ENCODE peak calls at places on chromosomes 5 and 9, in five cellular contexts. G is B cell, B is mammary epithelial cell, P is fibroblast of the aortic adventitia, Y is type B pancreatic cell. F is an unnamed sample.

GRCh38 chr5:150190503-150190973 is 676 bp downstream of the SLC6A7 start:
- DNase-seq in Y (no peak), P (no peak), G (no peak), B (no peak), F (no peak)

GRCh38 chr9:71223953-71224538 is 102.6 kb upstream of the TRPM3 start:
- DNase-seq in P (peak; percentile 17), G (no peak), Y (no peak), B (no peak), F (no peak)

GRCh38 chr5:66861402-66861801 is 265.2 kb downstream of the MAST4 start:
- DNase-seq in B (no peak), Y (no peak), G (no peak), P (no peak), F (no peak)

GRCh38 chr9:76426807-76427419 is 32.1 kb upstream of the GCNT1 start:
- DNase-seq in P (no peak), B (no peak), Y (no peak), G (no peak), F (no peak)

GRCh38 chr9:134564431-134565170 is 77.0 kb upstream of the COL5A1 start:
- DNase-seq in P (peak; percentile 80), G (no peak), Y (no peak), B (no peak), F (no peak)

GRCh38 chr5:75156585-75156984 is 80.1 kb downstream of the ANKRD31 start:
- DNase-seq in G (no peak), B (peak; percentile 19), Y (no peak), P (peak; percentile 6), F (no peak)

GRCh38 chr9:108535526-108535925 is 320.3 kb downstream of the ACTL7B start:
- DNase-seq in Y (no peak), P (no peak), G (peak; percentile 6), B (no peak), F (peak; percentile 28)

GRCh38 chr5:38926121-38926520 is 80.3 kb downstream of the OSMR start:
- DNase-seq in G (no peak), B (no peak), P (no peak), Y (no peak), F (no peak)

GRCh38 chr9:94139672-94140417 is 55.6 kb downstream of the PTPDC1 start:
- DNase-seq in Y (peak; percentile 59), P (peak; percentile 98), B (peak; percentile 84), G (no peak), F (no peak)

GRCh38 chr9:137974746-137975526 is 97.4 kb downstream of the CACNA1B start:
- DNase-seq in P (no peak), B (no peak), Y (peak; percentile 59), G (no peak), F (no peak)

GRCh38 chr5:11422342-11422741 is 481.9 kb downstream of the CTNND2 start:
- DNase-seq in B (no peak), P (no peak), G (no peak), Y (no peak), F (no peak)

GRCh38 chr9:4297795-4298254 is 2.0 kb downstream of the GLIS3 start:
- DNase-seq in Y (peak; percentile 71), B (peak; percentile 59), P (peak; percentile 71), G (peak; percentile 5), F (peak; percentile 67)

GRCh38 chr9:135060461-135061116 is 26.9 kb upstream of the OLFM1 start:
- DNase-seq in Y (no peak), P (no peak), G (no peak), B (no peak), F (no peak)

GRCh38 chr9:127878001-127878651 is 651 bp upstream of the AK1 start:
- DNase-seq in P (no peak), G (no peak), B (no peak), Y (no peak), F (no peak)

GRCh38 chr5:134763221-134763620 is 4.6 kb downstream of the DDX46 start:
- DNase-seq in B (no peak), Y (no peak), P (no peak), G (no peak), F (no peak)

GRCh38 chr5:117561531-117561930 is 986.9 kb upstream of the SEMA6A start:
- DNase-seq in P (no peak), G (no peak), Y (no peak), B (no peak), F (no peak)

GRCh38 chr5:95682891-95683290 is at the start of gene SPATA9:
- DNase-seq in Y (no peak), B (no peak), G (no peak), P (no peak), F (no peak)

GRCh38 chr5:33275391-33275790 is 165.4 kb upstream of the TARS1 start:
- DNase-seq in B (no peak), Y (no peak), G (no peak), P (no peak), F (no peak)

GRCh38 chr9:94922098-94922607 is 195.7 kb downstream of the AOPEP start:
- DNase-seq in Y (no peak), B (peak; percentile 69), P (peak; percentile 98), G (no peak), F (no peak)

GRCh38 chr9:134553061-134553891 is 88.3 kb upstream of the COL5A1 start:
- DNase-seq in B (no peak), G (no peak), P (no peak), Y (no peak), F (no peak)

GRCh38 chr5:38060354-38060753 is 198.0 kb upstream of the EGFLAM start:
- DNase-seq in Y (no peak), G (no peak), P (peak; percentile 35), B (no peak), F (no peak)

GRCh38 chr9:114364123-114364522 is 23.7 kb downstream of the AKNA start:
- DNase-seq in G (no peak), B (peak; percentile 90), Y (no peak), P (peak; percentile 61), F (no peak)

GRCh38 chr5:180234271-180234670 is 25.3 kb upstream of the RASGEF1C start:
- DNase-seq in G (no peak), Y (no peak), B (no peak), P (no peak), F (no peak)

GRCh38 chr9:136007276-136007675 is 46.1 kb upstream of the UBAC1 start:
- DNase-seq in G (no peak), P (no peak), Y (no peak), B (no peak), F (no peak)

GRCh38 chr5:2755371-2755715 is 3.9 kb upstream of the IRX2 start:
- DNase-seq in P (no peak), B (peak; percentile 12), Y (no peak), G (no peak), F (no peak)

GRCh38 chr5:131275996-131276535 is 12.2 kb downstream of the CDC42SE2 start:
- DNase-seq in G (peak; percentile 19), B (no peak), P (no peak), Y (no peak), F (no peak)

GRCh38 chr5:64784451-64785025 is 15.8 kb downstream of the CWC27 start:
- DNase-seq in P (peak; percentile 91), G (peak; percentile 81), Y (peak; percentile 70), B (peak; percentile 55), F (peak; percentile 12)
- TF ChIP-seq CTCF in P (peak; percentile 74), G (peak; percentile 98), Y (peak; percentile 95), B (peak; percentile 81), F (peak; percentile 85)

DNA sequence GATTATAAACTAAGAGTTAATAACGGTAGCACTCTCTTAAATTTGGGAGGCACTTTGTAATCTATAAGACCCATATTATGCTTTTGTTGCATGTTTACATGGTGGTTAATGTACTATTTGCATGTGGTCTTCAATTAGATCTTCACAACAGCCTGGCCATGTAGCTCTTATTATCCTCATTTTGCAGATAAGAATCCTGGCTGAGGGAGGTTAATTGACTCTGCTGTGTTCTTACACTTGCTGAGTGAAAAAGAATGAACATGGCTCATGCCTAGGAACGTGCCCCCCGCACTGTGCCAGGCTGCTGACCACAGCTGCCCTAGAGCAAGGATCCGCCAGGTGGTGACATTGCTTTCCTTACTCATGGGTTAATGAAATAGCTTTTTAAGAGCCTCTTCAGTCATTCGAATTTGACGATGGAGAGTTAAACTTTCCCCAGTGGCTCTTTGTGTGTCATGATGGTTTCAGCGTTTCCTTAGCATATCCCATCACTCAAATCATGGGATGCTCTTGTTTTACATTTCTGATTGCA is 97.9 kb downstream of the CDH6 start:
- DNase-seq in Y (no peak), B (no peak), P (no peak), G (no peak), F (no peak)
- TF ChIP-seq CTCF in Y (no peak), B (peak; percentile 18), P (no peak), G (no peak), F (no peak)

GRCh38 chr9:91803970-91804752 is 145.9 kb downstream of the ROR2 start:
- DNase-seq in B (no peak), Y (no peak), G (no peak), P (no peak), F (no peak)
- TF ChIP-seq CTCF in B (no peak), Y (no peak), G (no peak), P (no peak), F (no peak)

GRCh38 chr5:173554038-173554955 is 62.2 kb downstream of the BOD1 start:
- DNase-seq in Y (no peak), G (no peak), B (no peak), P (peak; percentile 43), F (no peak)
- TF ChIP-seq CTCF in Y (no peak), G (no peak), B (no peak), P (no peak), F (no peak)

GRCh38 chr5:126848253-126848652 is 71.3 kb downstream of the LMNB1 start:
- DNase-seq in Y (no peak), B (no peak), G (no peak), P (no peak), F (no peak)
- TF ChIP-seq CTCF in Y (no peak), B (no peak), G (no peak), P (no peak), F (no peak)

GRCh38 chr9:120569556-120569955 is 10.4 kb downstream of the CDK5RAP2 start:
- DNase-seq in B (no peak), Y (no peak), G (no peak), P (no peak), F (no peak)
- TF ChIP-seq CTCF in B (no peak), Y (no peak), G (no peak), P (no peak), F (no peak)

GRCh38 chr9:21815643-21816042 is 13.2 kb downstream of the MTAP start:
- DNase-seq in G (no peak), Y (no peak), B (no peak), P (no peak), F (no peak)
- TF ChIP-seq CTCF in G (no peak), Y (no peak), B (no peak), P (no peak), F (no peak)

GRCh38 chr9:27945386-27945785 is 372.1 kb upstream of the C9orf72 start:
- DNase-seq in G (no peak), Y (no peak), P (no peak), B (peak; percentile 57), F (no peak)
- TF ChIP-seq CTCF in G (no peak), Y (no peak), P (no peak), B (no peak), F (no peak)

GRCh38 chr9:21395778-21396717 is 10.8 kb upstream of the IFNA2 start:
- DNase-seq in Y (peak; percentile 74), G (peak; percentile 71), P (peak; percentile 23), B (no peak), F (peak; percentile 41)

DNA sequence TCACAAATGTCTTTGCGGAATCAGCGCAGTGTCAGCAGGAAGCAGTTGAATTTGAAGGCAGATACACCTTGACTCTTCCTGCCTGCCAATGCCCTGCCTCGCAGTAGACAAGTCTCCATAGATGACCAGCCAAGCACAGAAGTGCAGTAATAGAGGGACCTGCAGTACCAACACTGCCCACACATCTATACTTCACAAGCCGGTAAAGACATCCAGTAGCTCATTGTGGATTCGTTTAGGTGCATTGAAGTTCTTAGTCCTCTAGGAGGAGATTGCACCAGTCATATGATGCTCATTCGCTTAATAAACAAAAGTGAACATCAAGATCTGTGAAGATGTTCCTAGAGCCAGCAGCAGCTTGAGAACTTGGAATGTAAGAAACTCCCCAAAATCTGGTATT is 7.1 kb upstream of the IFNA2 start:
- DNase-seq in B (peak; percentile 33), Y (no peak), G (peak; percentile 40), P (no peak), F (no peak)
- TF ChIP-seq CTCF in B (peak; percentile 17), Y (peak; percentile 64), G (peak; percentile 55), P (peak; percentile 40), F (no peak)